ENCODE peak calls at places on chromosomes 12 and 14, in nine cellular contexts. H is neural progenitor cell, R is RPMI8226, F is astrocyte, M is C1 segment of cervical spinal cord, E is caudate nucleus, Z is colonic mucosa, C is ovary, G is cardiac fibroblast. S is an unnamed sample.

GRCh38 chr14:52069617-52070431 is 965 bp upstream of the NID2 start:
- DNase-seq in H (peak; percentile 74), R (no peak), F (peak; percentile 67), M (no peak), E (no peak), Z (peak; percentile 27), C (peak; percentile 51), G (peak; percentile 59), S (no peak)

GRCh38 chr14:71619472-71619871 is 312.8 kb upstream of the RGS6 start:
- DNase-seq in H (no peak), R (no peak), F (no peak), M (no peak), E (no peak), Z (no peak), C (no peak), G (no peak), S (no peak)

GRCh38 chr12:123533672-123534643 is at the start of gene RILPL1:
- DNase-seq in H (peak; percentile 85), R (peak; percentile 36), F (peak; percentile 27), M (peak; percentile 66), E (peak; percentile 46), Z (peak; percentile 39), C (peak; percentile 61), G (peak; percentile 53), S (peak; percentile 73)

GRCh38 chr14:66530526-66530925 is 22.6 kb downstream of the GPHN start:
- DNase-seq in H (no peak), R (no peak), F (no peak), M (no peak), E (no peak), Z (no peak), C (no peak), G (no peak), S (no peak)

GRCh38 chr14:99931308-99931707 is 133.9 kb upstream of the EVL start:
- DNase-seq in H (no peak), R (no peak), F (no peak), M (no peak), E (no peak), Z (no peak), C (no peak), G (no peak), S (no peak)

GRCh38 chr12:42382013-42382696 is 56.2 kb downstream of the PPHLN1 start:
- DNase-seq in H (peak; percentile 19), R (no peak), F (no peak), M (no peak), E (no peak), Z (no peak), C (no peak), G (peak; percentile 61), S (no peak)

GRCh38 chr14:101980700-101981099 is 16.3 kb downstream of the DYNC1H1 start:
- DNase-seq in H (no peak), R (peak; percentile 86), F (peak; percentile 99), M (no peak), E (no peak), Z (no peak), C (peak; percentile 63), G (peak; percentile 99), S (no peak)

GRCh38 chr12:114245555-114245954 is 160.4 kb downstream of the TBX5 start:
- DNase-seq in H (peak; percentile 45), R (no peak), F (no peak), M (no peak), E (no peak), Z (no peak), C (no peak), G (peak; percentile 17), S (no peak)

GRCh38 chr12:82955020-82955419 is 268.3 kb downstream of the TMTC2 start:
- DNase-seq in H (no peak), R (no peak), F (no peak), M (no peak), E (no peak), Z (no peak), C (no peak), G (no peak), S (no peak)

GRCh38 chr12:92649511-92650227 is 53.1 kb upstream of the PLEKHG7 start:
- DNase-seq in H (peak; percentile 82), R (peak; percentile 64), F (peak; percentile 80), M (no peak), E (peak; percentile 5), Z (peak; percentile 67), C (peak; percentile 22), G (peak; percentile 89), S (peak; percentile 63)

GRCh38 chr14:100979780-100980179 is 76.3 kb upstream of the RTL1 start:
- DNase-seq in H (no peak), R (no peak), F (peak; percentile 84), M (no peak), E (no peak), Z (no peak), C (no peak), G (peak; percentile 33), S (no peak)

GRCh38 chr12:31325524-31325875 is 450 bp downstream of the SINHCAF start:
- DNase-seq in H (no peak), R (peak; percentile 46), F (no peak), M (peak; percentile 29), E (no peak), Z (peak; percentile 48), C (no peak), G (no peak), S (no peak)

GRCh38 chr14:75165586-75166391 is 10.6 kb downstream of the TMED10 start:
- DNase-seq in H (no peak), R (no peak), F (peak; percentile 41), M (peak; percentile 19), E (peak; percentile 74), Z (no peak), C (no peak), G (peak; percentile 74), S (peak; percentile 77)

GRCh38 chr12:68746572-68747180 is 700 bp downstream of the SLC35E3 start:
- DNase-seq in H (peak; percentile 52), R (peak; percentile 30), F (peak; percentile 45), M (peak; percentile 80), E (no peak), Z (peak; percentile 71), C (peak; percentile 60), G (peak; percentile 75), S (peak; percentile 67)

GRCh38 chr12:13093850-13094225 is 9.6 kb downstream of the GSG1 start:
- DNase-seq in H (no peak), R (no peak), F (peak; percentile 57), M (no peak), E (no peak), Z (no peak), C (no peak), G (peak; percentile 65), S (no peak)

GRCh38 chr12:43737646-43738045 is 20.9 kb downstream of the PUS7L start:
- DNase-seq in H (no peak), R (no peak), F (peak; percentile 80), M (no peak), E (no peak), Z (no peak), C (no peak), G (no peak), S (no peak)

GRCh38 chr12:53495903-53496751 is 3.1 kb downstream of the MAP3K12 start:
- DNase-seq in H (peak; percentile 83), R (no peak), F (no peak), M (no peak), E (no peak), Z (peak; percentile 75), C (peak; percentile 80), G (peak; percentile 93), S (no peak)

GRCh38 chr14:102675396-102675795 is 82.9 kb downstream of the RCOR1 start:
- DNase-seq in H (no peak), R (no peak), F (peak; percentile 36), M (no peak), E (no peak), Z (no peak), C (no peak), G (no peak), S (no peak)

GRCh38 chr12:51863921-51864700 is 15.6 kb upstream of the FIGNL2 start:
- DNase-seq in H (peak; percentile 92), R (no peak), F (peak; percentile 27), M (no peak), E (peak; percentile 29), Z (no peak), C (no peak), G (peak; percentile 11), S (no peak)

GRCh38 chr14:36580856-36581831 is 1.3 kb downstream of the NKX2-8 start:
- DNase-seq in H (peak; percentile 83), R (no peak), F (peak; percentile 35), M (no peak), E (no peak), Z (no peak), C (no peak), G (peak; percentile 27), S (no peak)

GRCh38 chr12:123105427-123105826 is 45.5 kb downstream of the PITPNM2 start:
- DNase-seq in H (peak; percentile 29), R (no peak), F (no peak), M (no peak), E (no peak), Z (no peak), C (no peak), G (no peak), S (no peak)

GRCh38 chr14:61703342-61704129 is 8.2 kb downstream of the HIF1A start:
- DNase-seq in H (no peak), R (no peak), F (no peak), M (no peak), E (no peak), Z (no peak), C (no peak), G (peak; percentile 56), S (no peak)